ENCODE peak calls at places on chromosomes 6 and 20, in ten cellular contexts. H is C1 segment of cervical spinal cord, D is psoas muscle, C is AG09309, F is neuronal stem cell, X is PC-9, Z is iPS DF 6.9, J is Right ventricle myocardium superior, W is progenitor cell of endocrine pancreas, V is NCI-H1694. L is an unnamed sample.

GRCh38 chr20:60447703-60448102 is 489.5 kb downstream of the CDH26 start:
- DNase-seq in F (no peak), C (no peak), X (no peak), W (no peak), D (no peak), V (no peak), Z (no peak), J (no peak), H (no peak), L (no peak)

GRCh38 chr6:38794682-38795081 is 79.6 kb downstream of the DNAH8 start:
- DNase-seq in W (no peak), C (no peak), D (no peak), J (no peak), X (no peak), F (no peak), Z (no peak), H (no peak), V (no peak), L (peak; percentile 73)

GRCh38 chr6:7409740-7410139 is 20.1 kb downstream of the RIOK1 start:
- DNase-seq in V (no peak), F (no peak), D (no peak), C (no peak), X (no peak), Z (no peak), W (no peak), H (no peak), J (no peak), L (no peak)

GRCh38 chr6:11194399-11195274 is 37.8 kb downstream of the NEDD9 start:
- DNase-seq in C (no peak), J (no peak), W (no peak), D (no peak), V (no peak), H (no peak), Z (no peak), F (no peak), X (no peak), L (no peak)

GRCh38 chr6:110367001-110367400 is 8.9 kb upstream of the METTL24 start:
- DNase-seq in H (no peak), X (no peak), C (no peak), Z (no peak), V (no peak), F (no peak), W (no peak), J (no peak), D (no peak), L (no peak)

GRCh38 chr6:39239527-39240154 is 10.4 kb upstream of the KCNK5 start:
- DNase-seq in V (no peak), J (no peak), D (no peak), H (no peak), W (no peak), Z (no peak), C (no peak), X (no peak), F (no peak), L (no peak)

GRCh38 chr20:37319120-37319717 is 26.7 kb upstream of the SRC start:
- DNase-seq in X (peak; percentile 56), W (no peak), C (no peak), V (no peak), Z (no peak), H (no peak), D (no peak), F (peak; percentile 43), J (no peak), L (no peak)

GRCh38 chr6:115055579-115055978 is 712.8 kb upstream of the HS3ST5 start:
- DNase-seq in Z (no peak), V (no peak), W (no peak), H (no peak), J (no peak), X (no peak), C (no peak), F (no peak), D (no peak), L (no peak)

GRCh38 chr6:99589290-99589672 is 17.4 kb upstream of the PRDM13 start:
- DNase-seq in J (no peak), H (no peak), X (no peak), W (no peak), D (no peak), C (no peak), F (no peak), V (no peak), Z (no peak), L (no peak)

GRCh38 chr6:131782764-131783163 is 25.1 kb upstream of the ENPP1 start:
- DNase-seq in D (no peak), H (no peak), F (no peak), V (no peak), C (no peak), X (no peak), W (no peak), J (no peak), Z (no peak), L (no peak)

GRCh38 chr6:13920584-13920983 is 4.2 kb upstream of the RNF182 start:
- DNase-seq in C (no peak), V (no peak), W (no peak), H (no peak), Z (no peak), J (no peak), X (no peak), D (no peak), F (no peak), L (no peak)

GRCh38 chr6:81995548-81996289 is 243.2 kb upstream of the TENT5A start:
- DNase-seq in J (no peak), Z (no peak), W (no peak), X (peak; percentile 49), H (no peak), C (no peak), D (no peak), V (no peak), F (no peak), L (no peak)

GRCh38 chr6:91970700-91971099 is 1383.8 kb upstream of the MAP3K7 start:
- DNase-seq in J (no peak), H (no peak), Z (no peak), X (no peak), D (no peak), W (no peak), F (no peak), C (no peak), V (no peak), L (no peak)

GRCh38 chr20:62900052-62900691 is 26.1 kb downstream of the DIDO1 start:
- DNase-seq in H (peak; percentile 53), X (no peak), F (peak; percentile 71), D (peak; percentile 87), J (peak; percentile 79), V (peak; percentile 56), Z (peak; percentile 74), W (peak; percentile 55), C (peak; percentile 23), L (no peak)

GRCh38 chr6:24451581-24452041 is 37.8 kb downstream of the GPLD1 start:
- DNase-seq in W (no peak), X (peak; percentile 90), Z (no peak), F (no peak), J (no peak), V (no peak), C (no peak), D (no peak), H (no peak), L (no peak)

GRCh38 chr6:100366419-100366818 is 98.3 kb downstream of the SIM1 start:
- DNase-seq in D (no peak), J (no peak), C (no peak), F (no peak), Z (no peak), X (no peak), H (no peak), W (no peak), V (no peak), L (no peak)

GRCh38 chr6:63734923-63735322 is 99.3 kb downstream of the PHF3 start:
- DNase-seq in C (no peak), D (no peak), Z (no peak), W (no peak), J (no peak), V (no peak), F (no peak), X (no peak), H (no peak), L (no peak)

GRCh38 chr6:128743974-128744765 is 138.8 kb upstream of the LAMA2 start:
- DNase-seq in V (no peak), H (no peak), F (no peak), X (no peak), J (no peak), W (no peak), C (no peak), D (no peak), Z (no peak), L (no peak)

GRCh38 chr20:11544029-11544678 is 373.5 kb upstream of the BTBD3 start:
- DNase-seq in F (peak; percentile 78), C (peak; percentile 43), X (peak; percentile 62), W (peak; percentile 28), D (no peak), J (no peak), Z (peak; percentile 52), V (peak; percentile 67), H (no peak), L (peak; percentile 75)

GRCh38 chr6:93790976-93791375 is 371.6 kb upstream of the EPHA7 start:
- DNase-seq in X (no peak), J (no peak), C (no peak), W (no peak), F (no peak), H (no peak), D (no peak), V (no peak), Z (no peak), L (no peak)

GRCh38 chr6:106473807-106474206 is 113.3 kb downstream of the CRYBG1 start:
- DNase-seq in C (peak; percentile 37), Z (no peak), D (no peak), W (no peak), F (no peak), H (no peak), V (no peak), J (no peak), X (peak; percentile 79), L (no peak)

GRCh38 chr6:134363323-134364039 is 45.6 kb upstream of the SGK1 start:
- DNase-seq in Z (no peak), H (no peak), C (peak; percentile 41), W (no peak), D (no peak), J (no peak), F (no peak), V (no peak), X (peak; percentile 84), L (no peak)

GRCh38 chr6:162580619-162581018 is 146.9 kb downstream of the PRKN start:
- DNase-seq in Z (no peak), H (no peak), D (no peak), F (no peak), J (no peak), W (no peak), V (no peak), C (no peak), X (no peak), L (no peak)

GRCh38 chr20:64063389-64064144 is 569 bp downstream of the TCEA2 start:
- DNase-seq in C (no peak), F (no peak), X (no peak), D (no peak), V (no peak), Z (no peak), H (no peak), W (no peak), J (no peak), L (no peak)

GRCh38 chr6:85754894-85755293 is 112.2 kb upstream of the SYNCRIP start:
- DNase-seq in Z (no peak), J (no peak), D (no peak), X (no peak), W (no peak), H (no peak), F (no peak), V (no peak), C (no peak), L (no peak)

GRCh38 chr6:79813854-79814477 is 133.4 kb downstream of the ELOVL4 start:
- DNase-seq in D (peak; percentile 66), C (peak; percentile 27), W (peak; percentile 70), J (peak; percentile 65), H (no peak), X (no peak), Z (peak; percentile 43), F (peak; percentile 75), V (peak; percentile 38), L (no peak)

GRCh38 chr6:23659125-23659524 is 466.9 kb upstream of the NRSN1 start:
- DNase-seq in Z (peak; percentile 22), C (no peak), H (peak; percentile 8), J (no peak), V (peak; percentile 13), D (no peak), F (peak; percentile 43), W (peak; percentile 26), X (no peak), L (no peak)

GRCh38 chr6:57301755-57302154 is 15.7 kb upstream of the PRIM2 start:
- DNase-seq in X (no peak), F (no peak), W (no peak), H (no peak), J (no peak), C (no peak), V (no peak), Z (no peak), D (no peak), L (no peak)